ENCODE peak calls at places on chromosome 3, in nine cellular contexts. O is psoas muscle, W is H9, S is heart right ventricle, D is heart left ventricle, C is left lung, G is left ventricle myocardium inferior, T is endothelial cell of umbilical vein, X is SJCRH30. V is an unnamed sample.
A peak's percentile ranks its signal among the peaks of the same experiment; 100 is the strongest.

GRCh38 chr3:129312021-129312639 is 33.5 kb downstream of the HMCES start:
- DNase-seq in C (no peak), W (no peak), T (no peak), D (no peak), G (no peak), O (peak; percentile 36), X (no peak), S (no peak), V (peak; percentile 46)

GRCh38 chr3:29805757-29806156 is 524.9 kb downstream of the RBMS3 start:
- DNase-seq in S (no peak), D (no peak), T (no peak), W (no peak), C (no peak), O (no peak), X (no peak), G (no peak), V (no peak)

GRCh38 chr3:72696815-72697214 is 151.4 kb downstream of the SHQ1 start:
- DNase-seq in S (no peak), G (no peak), W (peak; percentile 43), O (no peak), X (no peak), D (no peak), T (no peak), C (no peak), V (no peak)

GRCh38 chr3:132787616-132788015 is 65.4 kb upstream of the NPHP3 start:
- DNase-seq in S (peak; percentile 12), C (no peak), D (no peak), W (no peak), O (no peak), G (no peak), X (peak; percentile 52), T (peak; percentile 4), V (no peak)

GRCh38 chr3:166900866-166901577 is 479.1 kb downstream of the ZBBX start:
- DNase-seq in G (no peak), S (no peak), W (no peak), O (no peak), T (no peak), X (no peak), C (no peak), D (no peak), V (no peak)

GRCh38 chr3:172915911-172916514 is 165.5 kb downstream of the ECT2 start:
- DNase-seq in X (peak; percentile 49), C (no peak), W (no peak), G (no peak), D (no peak), T (no peak), O (no peak), S (no peak), V (no peak)

GRCh38 chr3:99534951-99535704 is 103.3 kb upstream of the COL8A1 start:
- DNase-seq in W (no peak), S (no peak), C (peak; percentile 39), D (no peak), O (no peak), G (no peak), T (peak; percentile 34), X (peak; percentile 73), V (no peak)

GRCh38 chr3:3179407-3180094 is at the start of gene CRBN:
- DNase-seq in D (peak; percentile 89), G (peak; percentile 85), T (peak; percentile 91), S (peak; percentile 88), W (peak; percentile 89), X (peak; percentile 86), C (peak; percentile 99), O (peak; percentile 92), V (peak; percentile 90)

GRCh38 chr3:42683875-42684593 is 1.3 kb upstream of the KLHL40 start:
- DNase-seq in X (peak; percentile 83), C (peak; percentile 35), T (peak; percentile 59), O (peak; percentile 91), W (no peak), S (peak; percentile 85), G (peak; percentile 75), D (peak; percentile 88), V (peak; percentile 95)

GRCh38 chr3:14532691-14533456 is 7.3 kb downstream of the GRIP2 start:
- DNase-seq in S (no peak), C (peak; percentile 79), T (no peak), W (peak; percentile 95), X (no peak), G (no peak), D (peak; percentile 67), O (peak; percentile 75), V (no peak)

GRCh38 chr3:180329847-180330246 is 272.1 kb upstream of the TTC14 start:
- DNase-seq in X (no peak), C (no peak), O (no peak), W (no peak), T (no peak), S (no peak), D (no peak), G (no peak), V (no peak)

GRCh38 chr3:133570139-133570936 is 3.1 kb upstream of the CDV3 start:
- DNase-seq in C (no peak), X (peak; percentile 19), D (peak; percentile 30), T (peak; percentile 89), S (peak; percentile 29), G (no peak), W (no peak), O (no peak), V (no peak)

GRCh38 chr3:43883729-43884396 is 193.1 kb downstream of the ABHD5 start:
- DNase-seq in X (no peak), O (no peak), T (no peak), C (no peak), D (peak; percentile 47), W (no peak), S (peak; percentile 38), G (no peak), V (no peak)
- H3K27ac ChIP-seq in X (no peak overlapping the region), O (no peak overlapping the region), T (no peak overlapping the region), C (no peak overlapping the region), D (no peak overlapping the region), W (no peak overlapping the region), S (peak overlapping the region; percentile 28), G (peak overlapping the region; percentile 52), V (peak overlapping the region; percentile 20)

GRCh38 chr3:197593046-197593380 is 37.2 kb upstream of the BDH1 start:
- DNase-seq in T (no peak), O (no peak), W (no peak), X (no peak), G (no peak), S (no peak), C (no peak), D (no peak), V (no peak)

GRCh38 chr3:197592361-197593045 is 36.7 kb upstream of the BDH1 start:
- DNase-seq in C (no peak), D (no peak), T (no peak), X (no peak), W (no peak), O (no peak), S (no peak), G (no peak), V (no peak)

GRCh38 chr3:197598404-197598980 is 42.7 kb upstream of the BDH1 start:
- DNase-seq in X (no peak), S (no peak), D (no peak), T (no peak), C (no peak), G (no peak), W (no peak), O (no peak), V (no peak)

GRCh38 chr3:197597335-197597734 is 41.6 kb upstream of the BDH1 start:
- DNase-seq in C (no peak), O (no peak), X (peak; percentile 42), G (no peak), S (no peak), T (no peak), W (no peak), D (no peak), V (no peak)

DNA sequence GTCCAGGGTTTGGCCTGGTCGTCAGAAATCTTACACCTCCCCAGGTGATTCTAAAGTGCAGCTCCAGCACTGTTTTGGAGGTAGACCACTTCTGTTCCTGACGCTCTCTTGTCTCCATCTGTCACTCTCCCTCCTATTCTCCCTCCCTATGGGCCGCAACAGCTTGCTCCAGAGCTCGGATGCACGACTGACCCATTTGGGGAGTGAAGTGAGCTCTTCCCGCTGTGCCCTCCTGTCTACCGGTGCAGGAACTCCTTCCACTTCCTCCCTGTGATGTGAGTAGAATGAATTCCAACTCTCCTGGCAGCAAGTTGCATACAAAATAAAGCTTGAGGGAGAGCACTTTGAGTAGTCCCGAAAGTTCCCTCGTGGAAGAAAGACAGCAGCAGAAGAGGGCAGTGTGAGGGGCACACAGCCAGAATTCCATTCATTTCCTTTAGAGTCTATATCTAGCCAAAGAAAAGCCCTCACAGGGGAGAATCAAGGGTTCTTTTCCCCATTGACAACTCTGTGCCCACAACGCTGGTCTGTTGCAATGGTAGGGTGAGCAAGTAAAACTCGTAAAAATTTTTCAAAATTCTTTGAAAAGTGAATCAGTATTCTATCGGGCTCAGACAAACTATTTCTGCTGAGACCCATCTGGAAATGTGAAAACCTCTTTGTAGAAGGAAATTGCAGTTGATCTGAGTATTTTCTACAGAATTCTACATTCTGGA is 39.9 kb upstream of the BDH1 start:
- DNase-seq in O (no peak), T (no peak), X (no peak), C (no peak), S (no peak), G (no peak), W (no peak), D (no peak), V (no peak)
- H3K4me1 ChIP-seq in O (no peaks in the 10 kb centered on the region), T (no peaks in the 10 kb centered on the region), X (peaks cover 19% of the 10 kb centered on the region), C (no peaks in the 10 kb centered on the region), S (peaks cover 4% of the 10 kb centered on the region), G (peaks cover 11% of the 10 kb centered on the region), W (no peaks in the 10 kb centered on the region), D (no peaks in the 10 kb centered on the region), V (peaks cover 5% of the 10 kb centered on the region)

GRCh38 chr3:20078194-20078709 is 38.0 kb downstream of the KAT2B start:
- DNase-seq in S (no peak), T (no peak), X (peak; percentile 40), C (no peak), G (no peak), D (no peak), O (no peak), W (no peak), V (no peak)
- H3K27ac ChIP-seq in S (no peak overlapping the region), T (no peak overlapping the region), X (no peak overlapping the region), C (no peak overlapping the region), G (no peak overlapping the region), D (no peak overlapping the region), O (no peak overlapping the region), W (no peak overlapping the region), V (no peak overlapping the region)

GRCh38 chr3:37824954-37825328 is 36.7 kb upstream of the CTDSPL start:
- DNase-seq in S (no peak), C (no peak), O (no peak), G (no peak), X (no peak), W (no peak), D (no peak), T (no peak), V (no peak)

GRCh38 chr3:37824090-37824953 is 37.4 kb upstream of the CTDSPL start:
- DNase-seq in W (no peak), G (no peak), O (no peak), T (no peak), S (no peak), C (no peak), X (no peak), D (no peak), V (no peak)

GRCh38 chr3:37826933-37827332 is 34.7 kb upstream of the CTDSPL start:
- DNase-seq in O (no peak), T (no peak), X (no peak), D (no peak), C (no peak), S (no peak), G (no peak), W (no peak), V (no peak)

GRCh38 chr3:37823189-37823588 is 38.5 kb upstream of the CTDSPL start:
- DNase-seq in O (no peak), C (no peak), W (no peak), G (no peak), S (no peak), D (no peak), X (no peak), T (no peak), V (no peak)

GRCh38 chr3:37825744-37826143 is 35.9 kb upstream of the CTDSPL start:
- DNase-seq in T (no peak), O (no peak), S (no peak), G (no peak), X (no peak), D (no peak), C (no peak), W (no peak), V (no peak)
- H3K4me1 ChIP-seq in T (no peaks in the 10 kb centered on the region), O (peaks cover 5% of the 10 kb centered on the region), S (no peaks in the 10 kb centered on the region), G (peaks cover 33% of the 10 kb centered on the region), X (no peaks in the 10 kb centered on the region), D (no peaks in the 10 kb centered on the region), C (no peaks in the 10 kb centered on the region), W (peaks cover 2% of the 10 kb centered on the region), V (peaks cover 20% of the 10 kb centered on the region)

V was measured in tibial artery.